ENCODE peak calls at places on chromosome 14, in four cellular contexts. One of them, this sample, is unnamed.

GRCh38 chr14:31484754-31485153 is 3.1 kb downstream of the GPR33 start:
- DNase-seq in HFFc6: no peak
- DNase-seq in heart left ventricle: no peak
- DNase-seq in body of pancreas: no peak
- DNase-seq in this sample: no peak

GRCh38 chr14:101480022-101480746 is 81.1 kb upstream of the DIO3 start:
- DNase-seq in HFFc6: no peak
- DNase-seq in heart left ventricle: no peak
- DNase-seq in body of pancreas: peak; percentile 1
- DNase-seq in this sample: no peak

GRCh38 chr14:100532916-100533630 is 54.1 kb downstream of the BEGAIN start:
- DNase-seq in HFFc6: no peak
- DNase-seq in heart left ventricle: peak; percentile 9
- DNase-seq in body of pancreas: peak; percentile 94
- DNase-seq in this sample: no peak

GRCh38 chr14:69214376-69214775 is 23.1 kb downstream of the EXD2 start:
- DNase-seq in HFFc6: no peak
- DNase-seq in heart left ventricle: no peak
- DNase-seq in body of pancreas: peak; percentile 9
- DNase-seq in this sample: no peak

GRCh38 chr14:101020971-101021370 is 117.4 kb upstream of the RTL1 start:
- DNase-seq in HFFc6: no peak
- DNase-seq in heart left ventricle: no peak
- DNase-seq in body of pancreas: no peak
- DNase-seq in this sample: no peak

GRCh38 chr14:39097159-39097558 is 5.9 kb downstream of the SEC23A start:
- DNase-seq in HFFc6: no peak
- DNase-seq in heart left ventricle: no peak
- DNase-seq in body of pancreas: no peak
- DNase-seq in this sample: no peak

GRCh38 chr14:105891221-105891602 is 364.8 kb downstream of the TMEM121 start:
- DNase-seq in HFFc6: no peak
- DNase-seq in heart left ventricle: peak; percentile 4
- DNase-seq in body of pancreas: no peak
- DNase-seq in this sample: no peak

GRCh38 chr14:77155083-77155482 is 13.5 kb upstream of the ZDHHC22 start:
- DNase-seq in HFFc6: no peak
- DNase-seq in heart left ventricle: no peak
- DNase-seq in body of pancreas: no peak
- DNase-seq in this sample: no peak

DNA sequence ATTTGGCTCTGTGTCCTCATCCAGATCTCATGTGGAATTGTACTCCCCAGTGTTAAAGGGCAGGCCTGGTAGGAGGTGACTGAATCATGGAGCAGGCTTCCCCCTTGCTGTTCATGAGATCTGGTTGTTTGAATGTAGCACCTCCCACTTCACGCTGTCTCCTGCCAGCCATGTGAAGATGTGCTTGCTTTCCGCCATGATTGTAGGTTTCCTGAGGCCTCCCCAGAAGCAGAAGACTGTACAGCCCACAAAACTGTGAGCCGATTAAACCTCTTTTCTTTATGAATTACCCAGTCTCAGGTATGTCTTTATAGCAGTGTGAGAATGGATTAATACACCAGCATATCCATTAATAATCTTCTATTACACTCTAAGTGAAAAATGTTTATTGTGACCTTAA is 70.2 kb downstream of the BAZ1A start:
- DNase-seq in HFFc6: no peak
- DNase-seq in heart left ventricle: no peak
- DNase-seq in body of pancreas: no peak
- DNase-seq in this sample: no peak
- TF ChIP-seq CTCF in HFFc6: no peak
- TF ChIP-seq CTCF in heart left ventricle: no peak
- TF ChIP-seq CTCF in body of pancreas: no peak
- TF ChIP-seq CTCF in this sample: no peak

DNA sequence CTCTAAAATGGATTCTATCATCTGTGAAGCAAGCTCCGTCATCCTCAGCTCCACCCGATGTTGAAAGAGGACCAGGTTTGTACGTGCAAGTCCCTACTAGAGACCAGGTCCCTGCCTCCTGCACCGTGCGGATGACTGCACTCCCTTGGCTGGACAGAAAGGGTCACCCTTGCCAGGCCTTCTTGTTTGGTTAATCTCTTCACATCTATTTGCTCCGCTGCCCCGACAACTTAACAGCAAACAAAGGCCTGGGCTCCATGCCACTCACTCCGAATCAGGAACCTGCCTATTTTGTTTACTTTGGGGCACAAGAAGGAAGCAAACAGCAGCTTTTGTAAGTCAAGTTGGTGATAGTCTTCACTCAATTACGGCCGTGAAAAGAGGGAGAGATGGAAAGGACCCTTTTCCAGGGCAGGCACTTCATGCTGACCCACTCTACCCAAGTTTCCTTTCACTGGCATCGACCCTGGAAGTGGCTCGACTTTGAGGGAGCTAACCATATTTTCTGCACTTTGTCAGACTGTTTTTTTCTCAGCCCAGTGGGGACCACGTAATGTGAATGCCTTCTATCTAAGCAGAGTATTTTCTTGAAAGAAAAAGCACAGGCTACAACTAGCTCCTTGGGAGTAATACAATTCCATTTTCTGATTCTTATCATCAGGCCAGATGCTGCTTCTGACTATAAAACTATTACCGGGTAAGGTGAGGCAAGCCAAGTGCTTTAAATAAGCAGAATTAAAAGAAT is 202.6 kb downstream of the FOXN3 start:
- DNase-seq in HFFc6: no peak
- DNase-seq in heart left ventricle: peak; percentile 73
- DNase-seq in body of pancreas: peak; percentile 96
- DNase-seq in this sample: peak; percentile 43
- TF ChIP-seq CTCF in HFFc6: no peak
- TF ChIP-seq CTCF in heart left ventricle: peak; percentile 44
- TF ChIP-seq CTCF in body of pancreas: peak; percentile 59
- TF ChIP-seq CTCF in this sample: no peak

DNA sequence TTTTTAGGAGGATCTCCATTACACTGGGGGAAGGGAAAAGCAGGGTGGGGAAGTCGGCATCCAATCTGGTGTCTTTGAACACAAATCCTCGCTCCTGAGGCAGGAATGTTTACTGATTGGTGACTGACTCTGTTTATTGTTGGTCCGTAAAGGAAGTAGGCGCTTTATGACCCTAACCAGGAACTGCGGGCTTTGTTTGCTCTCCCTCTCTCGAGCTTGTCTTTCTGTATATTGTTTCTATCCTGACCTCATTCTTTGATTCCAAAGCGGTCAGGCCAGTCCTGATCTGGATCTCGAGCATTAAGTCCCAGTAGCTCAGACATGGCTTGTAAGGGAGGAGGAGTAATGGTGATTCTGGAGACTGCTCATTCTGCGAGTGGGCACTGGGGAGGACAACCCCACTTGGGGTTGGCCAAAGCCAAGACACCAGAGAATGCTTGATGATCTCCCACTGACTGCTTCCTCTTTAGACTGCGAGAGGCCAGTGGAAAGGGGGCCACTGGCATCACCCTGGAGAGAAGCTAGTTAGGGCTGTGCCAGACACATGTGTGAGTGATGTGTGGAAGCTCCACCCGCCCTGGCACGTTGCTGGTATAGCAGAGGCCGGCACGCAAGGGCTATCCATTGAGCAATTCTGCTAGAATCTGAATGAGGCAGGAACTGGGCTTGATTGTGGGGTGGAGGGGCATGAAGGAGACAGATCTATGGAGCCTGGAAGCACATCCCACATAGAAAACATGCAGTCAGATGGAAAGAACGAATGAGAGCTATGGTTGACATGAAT is 194.6 kb downstream of the PAX9 start:
- DNase-seq in HFFc6: no peak
- DNase-seq in heart left ventricle: no peak
- DNase-seq in body of pancreas: no peak
- DNase-seq in this sample: peak; percentile 19
- TF ChIP-seq CTCF in HFFc6: no peak
- TF ChIP-seq CTCF in heart left ventricle: no peak
- TF ChIP-seq CTCF in body of pancreas: no peak
- TF ChIP-seq CTCF in this sample: no peak

GRCh38 chr14:86057018-86057667 is 527.2 kb downstream of the FLRT2 start:
- DNase-seq in HFFc6: peak; percentile 9
- DNase-seq in heart left ventricle: no peak
- DNase-seq in body of pancreas: no peak
- DNase-seq in this sample: no peak

GRCh38 chr14:86052868-86053267 is 522.9 kb downstream of the FLRT2 start:
- DNase-seq in HFFc6: no peak
- DNase-seq in heart left ventricle: no peak
- DNase-seq in body of pancreas: no peak
- DNase-seq in this sample: no peak

GRCh38 chr14:86050072-86050683 is 520.2 kb downstream of the FLRT2 start:
- DNase-seq in HFFc6: no peak
- DNase-seq in heart left ventricle: no peak
- DNase-seq in body of pancreas: no peak
- DNase-seq in this sample: no peak

GRCh38 chr14:86055512-86055911 is 525.6 kb downstream of the FLRT2 start:
- DNase-seq in HFFc6: no peak
- DNase-seq in heart left ventricle: no peak
- DNase-seq in body of pancreas: no peak
- DNase-seq in this sample: no peak
- TF ChIP-seq CTCF in HFFc6: peak; percentile 32
- TF ChIP-seq CTCF in heart left ventricle: no peak
- TF ChIP-seq CTCF in body of pancreas: no peak
- TF ChIP-seq CTCF in this sample: no peak

GRCh38 chr14:91879196-91879595 is 11.9 kb upstream of the TC2N start:
- DNase-seq in HFFc6: no peak
- DNase-seq in heart left ventricle: no peak
- DNase-seq in body of pancreas: no peak
- DNase-seq in this sample: no peak

GRCh38 chr14:91878274-91878673 is 10.9 kb upstream of the TC2N start:
- DNase-seq in HFFc6: no peak
- DNase-seq in heart left ventricle: no peak
- DNase-seq in body of pancreas: no peak
- DNase-seq in this sample: no peak

GRCh38 chr14:91875515-91876286 is 8.4 kb upstream of the TC2N start:
- DNase-seq in HFFc6: no peak
- DNase-seq in heart left ventricle: no peak
- DNase-seq in body of pancreas: peak; percentile 89
- DNase-seq in this sample: no peak

GRCh38 chr14:91877376-91877775 is 10.0 kb upstream of the TC2N start:
- DNase-seq in HFFc6: no peak
- DNase-seq in heart left ventricle: no peak
- DNase-seq in body of pancreas: no peak
- DNase-seq in this sample: no peak

GRCh38 chr14:91876492-91876891 is 9.2 kb upstream of the TC2N start:
- DNase-seq in HFFc6: no peak
- DNase-seq in heart left ventricle: no peak
- DNase-seq in body of pancreas: no peak
- DNase-seq in this sample: no peak
- TF ChIP-seq CTCF in HFFc6: no peak
- TF ChIP-seq CTCF in heart left ventricle: no peak
- TF ChIP-seq CTCF in body of pancreas: peak; percentile 28
- TF ChIP-seq CTCF in this sample: no peak

GRCh38 chr14:56135001-56135400 is 16.8 kb downstream of the PELI2 start:
- DNase-seq in HFFc6: no peak
- DNase-seq in heart left ventricle: no peak
- DNase-seq in body of pancreas: peak; percentile 85
- DNase-seq in this sample: no peak
- TF ChIP-seq CTCF in HFFc6: no peak
- TF ChIP-seq CTCF in heart left ventricle: no peak
- TF ChIP-seq CTCF in body of pancreas: no peak
- TF ChIP-seq CTCF in this sample: no peak

DNA sequence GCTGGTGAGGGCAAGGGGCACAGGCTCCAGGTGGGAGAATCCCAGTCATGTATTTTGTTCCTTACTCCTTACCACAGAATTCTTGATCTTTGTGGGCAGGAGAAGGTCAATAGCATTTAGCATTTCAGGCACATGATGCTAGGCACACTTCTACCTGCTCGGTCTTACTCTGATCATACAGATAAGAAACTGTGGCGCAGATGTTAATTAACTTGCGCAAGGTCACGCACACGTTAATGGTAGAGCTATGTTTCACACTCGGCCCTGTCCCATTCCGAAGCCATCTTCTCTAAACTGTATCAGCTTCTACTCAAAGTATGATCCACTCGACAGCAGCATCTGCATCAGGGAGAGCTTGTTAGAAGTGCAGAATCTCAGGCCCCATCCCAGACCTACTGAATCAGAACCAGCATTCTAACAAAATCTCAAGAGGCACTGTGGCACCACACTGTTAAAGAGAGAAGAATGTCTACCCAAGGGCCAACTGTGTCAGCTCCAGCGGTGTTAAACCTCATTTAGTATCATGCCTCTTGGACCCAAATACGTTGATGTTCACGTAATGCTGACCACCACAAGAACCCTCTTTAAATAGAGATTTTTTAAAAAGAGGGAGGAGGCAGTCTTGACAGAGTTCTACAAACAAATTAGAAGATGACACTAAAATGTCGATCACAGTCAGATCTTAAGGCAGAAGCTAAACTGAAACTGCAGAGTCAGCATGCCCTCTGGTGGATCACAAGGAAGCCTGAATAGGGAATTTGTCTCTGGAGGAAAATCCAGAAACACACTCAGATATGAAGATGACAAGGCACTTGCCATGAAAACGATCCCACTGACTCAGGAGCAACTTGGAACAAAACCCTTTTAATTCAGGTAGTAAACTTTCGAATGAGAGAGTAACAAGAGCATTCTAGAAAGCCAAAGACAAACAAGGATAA is 7.3 kb downstream of the STXBP6 start:
- DNase-seq in HFFc6: peak; percentile 52
- DNase-seq in heart left ventricle: peak; percentile 35
- DNase-seq in body of pancreas: peak; percentile 24
- DNase-seq in this sample: no peak
- TF ChIP-seq CTCF in HFFc6: peak; percentile 76
- TF ChIP-seq CTCF in heart left ventricle: peak; percentile 64
- TF ChIP-seq CTCF in body of pancreas: peak; percentile 56
- TF ChIP-seq CTCF in this sample: no peak

This sample was measured in Calu3.